ENCODE peak calls at places on chromosomes 16 and 17, in four cellular contexts. One of them, this sample, is unnamed.

GRCh38 chr16:13992322-13992721 is 72.4 kb downstream of the ERCC4 start:
- DNase-seq in activated T-cell treated with anti-CD3 and anti-CD28 coated beads, Interleukin-2, amount 50 U/mL, for 4 hours: no peak
- DNase-seq in type B pancreatic cell: peak; percentile 11
- DNase-seq in nucleus accumbens: no peak
- DNase-seq in this sample: no peak

GRCh38 chr17:65297384-65297783 is 160.2 kb downstream of the RGS9 start:
- DNase-seq in type B pancreatic cell: no peak
- DNase-seq in nucleus accumbens: no peak
- DNase-seq in activated T-cell treated with anti-CD3 and anti-CD28 coated beads, Interleukin-2, amount 50 U/mL, for 4 hours: no peak
- DNase-seq in this sample: no peak

GRCh38 chr17:18993876-18994275 is 10.7 kb downstream of the FAM83G start:
- DNase-seq in type B pancreatic cell: no peak
- DNase-seq in nucleus accumbens: no peak
- DNase-seq in activated T-cell treated with anti-CD3 and anti-CD28 coated beads, Interleukin-2, amount 50 U/mL, for 4 hours: no peak
- DNase-seq in this sample: no peak

GRCh38 chr16:84665843-84666242 is 17.5 kb downstream of the KLHL36 start:
- DNase-seq in activated T-cell treated with anti-CD3 and anti-CD28 coated beads, Interleukin-2, amount 50 U/mL, for 4 hours: no peak
- DNase-seq in nucleus accumbens: no peak
- DNase-seq in type B pancreatic cell: no peak
- DNase-seq in this sample: no peak

GRCh38 chr16:89506791-89507191 is 1.4 kb upstream of the SPG7 start:
- DNase-seq in nucleus accumbens: no peak
- DNase-seq in type B pancreatic cell: no peak
- DNase-seq in activated T-cell treated with anti-CD3 and anti-CD28 coated beads, Interleukin-2, amount 50 U/mL, for 4 hours: peak; percentile 10
- DNase-seq in this sample: no peak

GRCh38 chr17:54835015-54835414 is 65.6 kb upstream of the TOM1L1 start:
- DNase-seq in activated T-cell treated with anti-CD3 and anti-CD28 coated beads, Interleukin-2, amount 50 U/mL, for 4 hours: no peak
- DNase-seq in type B pancreatic cell: no peak
- DNase-seq in nucleus accumbens: no peak
- DNase-seq in this sample: no peak

GRCh38 chr17:66426397-66427033 is 124.1 kb downstream of the PRKCA start:
- DNase-seq in nucleus accumbens: no peak
- DNase-seq in type B pancreatic cell: no peak
- DNase-seq in activated T-cell treated with anti-CD3 and anti-CD28 coated beads, Interleukin-2, amount 50 U/mL, for 4 hours: peak; percentile 18
- DNase-seq in this sample: no peak

GRCh38 chr16:12455287-12455798 is 348.3 kb downstream of the CPPED1 start:
- DNase-seq in activated T-cell treated with anti-CD3 and anti-CD28 coated beads, Interleukin-2, amount 50 U/mL, for 4 hours: peak; percentile 12
- DNase-seq in nucleus accumbens: peak; percentile 40
- DNase-seq in type B pancreatic cell: no peak
- DNase-seq in this sample: peak; percentile 46

GRCh38 chr17:31869031-31869430 is 10.0 kb upstream of the COPRS start:
- DNase-seq in nucleus accumbens: no peak
- DNase-seq in type B pancreatic cell: no peak
- DNase-seq in activated T-cell treated with anti-CD3 and anti-CD28 coated beads, Interleukin-2, amount 50 U/mL, for 4 hours: no peak
- DNase-seq in this sample: no peak

This sample was measured in lung.